ENCODE peak calls at places on chromosome 14, in nine cellular contexts. C, P, Q, K, S, U, J, I and N are unnamed samples.

GRCh38 chr14:104968153-104968527 is 10.0 kb downstream of the AHNAK2 start:
- DNase-seq in C (peak; percentile 65), P (no peak), Q (peak; percentile 96), K (peak; percentile 64), S (peak; percentile 82), U (peak; percentile 72), J (peak; percentile 51), I (no peak), N (peak; percentile 72)

GRCh38 chr14:60931206-60931605 is 49.7 kb downstream of the TRMT5 start:
- DNase-seq in C (no peak), P (no peak), Q (no peak), K (no peak), S (no peak), U (no peak), J (no peak), I (peak; percentile 58), N (no peak)

GRCh38 chr14:96409701-96410100 is 17.8 kb downstream of the AK7 start:
- DNase-seq in C (no peak), P (no peak), Q (no peak), K (no peak), S (no peak), U (no peak), J (peak; percentile 48), I (no peak), N (no peak)

GRCh38 chr14:66233571-66233970 is 252.6 kb upstream of the CCDC196 start:
- DNase-seq in C (no peak), P (no peak), Q (no peak), K (no peak), S (no peak), U (no peak), J (no peak), I (no peak), N (no peak)

GRCh38 chr14:54981698-54982097 is 45.2 kb downstream of the WDHD1 start:
- DNase-seq in C (no peak), P (no peak), Q (no peak), K (peak; percentile 13), S (no peak), U (no peak), J (no peak), I (no peak), N (peak; percentile 41)

GRCh38 chr14:48275301-48275700 is 599.9 kb upstream of the MDGA2 start:
- DNase-seq in C (no peak), P (no peak), Q (no peak), K (no peak), S (no peak), U (no peak), J (no peak), I (no peak), N (no peak)

GRCh38 chr14:55673048-55673447 is 93.0 kb downstream of the KTN1 start:
- DNase-seq in C (no peak), P (no peak), Q (no peak), K (no peak), S (no peak), U (no peak), J (no peak), I (no peak), N (no peak)

GRCh38 chr14:78709795-78710569 is 539.8 kb downstream of the NRXN3 start:
- DNase-seq in C (no peak), P (no peak), Q (no peak), K (no peak), S (no peak), U (no peak), J (no peak), I (no peak), N (no peak)

GRCh38 chr14:42140831-42141279 is 534.2 kb downstream of the LRFN5 start:
- DNase-seq in C (no peak), P (peak; percentile 94), Q (no peak), K (peak; percentile 64), S (no peak), U (no peak), J (no peak), I (no peak), N (peak; percentile 4)

GRCh38 chr14:73237219-73237785 is at the start of gene PAPLN:
- DNase-seq in C (peak; percentile 61), P (no peak), Q (no peak), K (peak; percentile 68), S (no peak), U (no peak), J (no peak), I (no peak), N (peak; percentile 53)

GRCh38 chr14:45998554-45998953 is 653.0 kb downstream of the RPL10L start:
- DNase-seq in C (no peak), P (no peak), Q (no peak), K (no peak), S (no peak), U (no peak), J (no peak), I (no peak), N (no peak)

GRCh38 chr14:90981658-90982057 is 78.8 kb downstream of the RPS6KA5 start:
- DNase-seq in C (no peak), P (no peak), Q (no peak), K (no peak), S (no peak), U (no peak), J (no peak), I (no peak), N (no peak)

GRCh38 chr14:32202468-32202865 is 602 bp downstream of the RNU6-8 start:
- DNase-seq in C (no peak), P (no peak), Q (no peak), K (peak; percentile 52), S (no peak), U (no peak), J (no peak), I (no peak), N (no peak)

GRCh38 chr14:75011356-75012097 is 8.8 kb downstream of the EIF2B2 start:
- DNase-seq in C (no peak), P (no peak), Q (no peak), K (no peak), S (no peak), U (no peak), J (no peak), I (no peak), N (peak; percentile 56)

GRCh38 chr14:78104655-78105054 is 65.5 kb upstream of the NRXN3 start:
- DNase-seq in C (no peak), P (no peak), Q (no peak), K (no peak), S (no peak), U (no peak), J (no peak), I (no peak), N (no peak)

GRCh38 chr14:74510211-74510931 is 16.8 kb downstream of the ISCA2 start:
- DNase-seq in C (no peak), P (no peak), Q (peak; percentile 65), K (no peak), S (no peak), U (no peak), J (no peak), I (no peak), N (peak; percentile 78)

GRCh38 chr14:25034803-25035681 is 14.9 kb downstream of the STXBP6 start:
- DNase-seq in C (no peak), P (no peak), Q (no peak), K (no peak), S (no peak), U (no peak), J (no peak), I (no peak), N (no peak)

GRCh38 chr14:61269321-61270083 is 11.6 kb downstream of the TMEM30B start:
- DNase-seq in C (peak; percentile 83), P (no peak), Q (peak; percentile 85), K (peak; percentile 77), S (peak; percentile 71), U (peak; percentile 87), J (peak; percentile 71), I (peak; percentile 45), N (peak; percentile 76)

DNA sequence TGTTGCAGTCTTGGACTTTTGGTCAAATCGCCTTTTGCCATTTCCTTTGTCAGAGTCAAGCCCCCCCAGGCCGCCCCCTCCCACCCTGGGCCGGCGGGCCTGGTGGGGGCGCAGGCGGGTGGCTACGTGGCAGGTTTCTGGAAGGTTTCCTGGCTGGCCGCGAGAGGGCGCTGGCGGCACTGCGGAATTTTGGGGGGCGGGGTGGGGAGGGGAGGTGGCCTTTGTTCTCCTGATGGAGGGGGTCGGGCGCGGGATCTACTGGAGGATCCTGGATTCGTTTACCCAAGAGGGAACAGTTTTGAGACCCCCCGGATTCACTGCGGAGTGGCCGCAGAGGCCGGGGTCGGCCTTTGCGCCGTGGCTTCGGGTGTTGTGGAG is 1.2 kb downstream of the MEG3 start:
- DNase-seq in C (no peak), P (no peak), Q (no peak), K (no peak), S (no peak), U (no peak), J (peak; percentile 62), I (no peak), N (no peak)
- TF ChIP-seq CTCF in C (no peak), P (peak; percentile 50), Q (no peak), K (peak; percentile 54), S (peak; percentile 7), U (peak; percentile 44), J (peak; percentile 37), I (peak; percentile 19), N (peak; percentile 46)

GRCh38 chr14:103021817-103022668 is 35.3 kb downstream of the CDC42BPB start:
- DNase-seq in C (no peak), P (no peak), Q (no peak), K (no peak), S (no peak), U (no peak), J (no peak), I (no peak), N (no peak)

GRCh38 chr14:103026988-103027387 is 30.4 kb downstream of the CDC42BPB start:
- DNase-seq in C (no peak), P (no peak), Q (no peak), K (no peak), S (no peak), U (no peak), J (no peak), I (no peak), N (no peak)

GRCh38 chr14:103027451-103027850 is 29.9 kb downstream of the CDC42BPB start:
- DNase-seq in C (no peak), P (no peak), Q (no peak), K (no peak), S (no peak), U (no peak), J (no peak), I (no peak), N (no peak)

GRCh38 chr14:103022669-103023044 is 34.7 kb downstream of the CDC42BPB start:
- DNase-seq in C (no peak), P (no peak), Q (no peak), K (no peak), S (no peak), U (no peak), J (no peak), I (no peak), N (no peak)

GRCh38 chr14:103023881-103024473 is 33.4 kb downstream of the CDC42BPB start:
- DNase-seq in C (no peak), P (no peak), Q (no peak), K (no peak), S (peak; percentile 52), U (no peak), J (no peak), I (no peak), N (peak; percentile 68)
- H3K4me1 ChIP-seq in C (peaks cover 29% of the 10 kb centered on the region), P (peaks cover 23% of the 10 kb centered on the region), Q (peaks cover 22% of the 10 kb centered on the region), K (peaks cover 25% of the 10 kb centered on the region), S (peaks cover 54% of the 10 kb centered on the region), U (no peaks in the 10 kb centered on the region), J (no peaks in the 10 kb centered on the region), I (peaks cover 34% of the 10 kb centered on the region), N (no peaks in the 10 kb centered on the region)

GRCh38 chr14:106442857-106443256 is 916.5 kb downstream of the TMEM121 start:
- DNase-seq in C (no peak), P (no peak), Q (no peak), K (no peak), S (no peak), U (no peak), J (no peak), I (no peak), N (no peak)
- TF ChIP-seq CTCF in C (no peak), P (no peak), Q (no peak), K (no peak), S (no peak), U (no peak), J (no peak), I (no peak), N (no peak)

GRCh38 chr14:23469127-23469905 is at the start of gene NGDN:
- DNase-seq in C (peak; percentile 92), P (peak; percentile 100), Q (peak; percentile 96), K (peak; percentile 100), S (peak; percentile 98), U (peak; percentile 98), J (peak; percentile 94), I (peak; percentile 96), N (peak; percentile 100)
- H3K4me1 ChIP-seq in C (peaks cover 5% of the 10 kb centered on the region), P (no peaks in the 10 kb centered on the region), Q (peaks cover 8% of the 10 kb centered on the region), K (peaks cover 10% of the 10 kb centered on the region), S (peaks cover 11% of the 10 kb centered on the region), U (no peaks in the 10 kb centered on the region), J (peaks cover 3% of the 10 kb centered on the region), I (peaks cover 12% of the 10 kb centered on the region), N (peaks cover 9% of the 10 kb centered on the region)